ENCODE peak calls at places on chromosome 11, in six cellular contexts. One of them, this sample, is unnamed.
A peak's percentile ranks its signal among the peaks of the same experiment; 100 is the strongest.

GRCh38 chr11:8477151-8477550 is 116.9 kb downstream of the STK33 start:
- DNase-seq in HCT116: no peak
- DNase-seq in RWPE1: no peak
- DNase-seq in heart right ventricle: no peak
- DNase-seq in fibroblast of lung: no peak
- DNase-seq in naive thymus-derived CD4-positive, alpha-beta T cell: no peak
- DNase-seq in this sample: no peak

GRCh38 chr11:122853971-122854446 is 15.7 kb downstream of the CRTAM start:
- DNase-seq in HCT116: peak; percentile 84
- DNase-seq in RWPE1: peak; percentile 77
- DNase-seq in heart right ventricle: no peak
- DNase-seq in fibroblast of lung: peak; percentile 88
- DNase-seq in naive thymus-derived CD4-positive, alpha-beta T cell: peak; percentile 70
- DNase-seq in this sample: peak; percentile 14

GRCh38 chr11:125165111-125165663 is 636 bp downstream of the PKNOX2 start:
- DNase-seq in HCT116: no peak
- DNase-seq in RWPE1: peak; percentile 30
- DNase-seq in heart right ventricle: peak; percentile 42
- DNase-seq in fibroblast of lung: peak; percentile 26
- DNase-seq in naive thymus-derived CD4-positive, alpha-beta T cell: peak; percentile 20
- DNase-seq in this sample: no peak

GRCh38 chr11:47354913-47355282 is 2.4 kb upstream of the MYBPC3 start:
- DNase-seq in HCT116: no peak
- DNase-seq in RWPE1: no peak
- DNase-seq in heart right ventricle: no peak
- DNase-seq in fibroblast of lung: peak; percentile 11
- DNase-seq in naive thymus-derived CD4-positive, alpha-beta T cell: no peak
- DNase-seq in this sample: no peak

GRCh38 chr11:77126861-77127673 is 979 bp upstream of the MYO7A start:
- DNase-seq in HCT116: no peak
- DNase-seq in RWPE1: peak; percentile 50
- DNase-seq in heart right ventricle: peak; percentile 67
- DNase-seq in fibroblast of lung: peak; percentile 47
- DNase-seq in naive thymus-derived CD4-positive, alpha-beta T cell: peak; percentile 75
- DNase-seq in this sample: no peak

GRCh38 chr11:70247710-70248072 is 22.8 kb upstream of the PPFIA1 start:
- DNase-seq in HCT116: no peak
- DNase-seq in RWPE1: no peak
- DNase-seq in heart right ventricle: peak; percentile 61
- DNase-seq in fibroblast of lung: no peak
- DNase-seq in naive thymus-derived CD4-positive, alpha-beta T cell: no peak
- DNase-seq in this sample: no peak

GRCh38 chr11:19367051-19367709 is 126.4 kb upstream of the E2F8 start:
- DNase-seq in HCT116: no peak
- DNase-seq in RWPE1: no peak
- DNase-seq in heart right ventricle: no peak
- DNase-seq in fibroblast of lung: peak; percentile 44
- DNase-seq in naive thymus-derived CD4-positive, alpha-beta T cell: no peak
- DNase-seq in this sample: no peak

GRCh38 chr11:109196016-109196415 is 226.0 kb upstream of the C11orf87 start:
- DNase-seq in HCT116: no peak
- DNase-seq in RWPE1: no peak
- DNase-seq in heart right ventricle: no peak
- DNase-seq in fibroblast of lung: no peak
- DNase-seq in naive thymus-derived CD4-positive, alpha-beta T cell: no peak
- DNase-seq in this sample: no peak

GRCh38 chr11:96242971-96243647 is 99.9 kb downstream of the MAML2 start:
- DNase-seq in HCT116: peak; percentile 92
- DNase-seq in RWPE1: peak; percentile 94
- DNase-seq in heart right ventricle: peak; percentile 90
- DNase-seq in fibroblast of lung: peak; percentile 98
- DNase-seq in naive thymus-derived CD4-positive, alpha-beta T cell: peak; percentile 51
- DNase-seq in this sample: peak; percentile 78

GRCh38 chr11:134581966-134582787 is 170.1 kb upstream of the B3GAT1 start:
- DNase-seq in HCT116: no peak
- DNase-seq in RWPE1: no peak
- DNase-seq in heart right ventricle: no peak
- DNase-seq in fibroblast of lung: no peak
- DNase-seq in naive thymus-derived CD4-positive, alpha-beta T cell: no peak
- DNase-seq in this sample: no peak

GRCh38 chr11:86099727-86100320 is 30.9 kb upstream of the PICALM start:
- DNase-seq in HCT116: no peak
- DNase-seq in RWPE1: peak; percentile 46
- DNase-seq in heart right ventricle: no peak
- DNase-seq in fibroblast of lung: no peak
- DNase-seq in naive thymus-derived CD4-positive, alpha-beta T cell: no peak
- DNase-seq in this sample: peak; percentile 93

GRCh38 chr11:1297011-1297575 is 12.3 kb downstream of the TOLLIP start:
- DNase-seq in HCT116: no peak
- DNase-seq in RWPE1: no peak
- DNase-seq in heart right ventricle: no peak
- DNase-seq in fibroblast of lung: no peak
- DNase-seq in naive thymus-derived CD4-positive, alpha-beta T cell: no peak
- DNase-seq in this sample: no peak

GRCh38 chr11:94400839-94401772 is at the start of gene GPR83:
- DNase-seq in HCT116: no peak
- DNase-seq in RWPE1: no peak
- DNase-seq in heart right ventricle: peak; percentile 21
- DNase-seq in fibroblast of lung: no peak
- DNase-seq in naive thymus-derived CD4-positive, alpha-beta T cell: no peak
- DNase-seq in this sample: no peak

GRCh38 chr11:64306876-64307622 is 1.7 kb downstream of the ESRRA start:
- DNase-seq in HCT116: no peak
- DNase-seq in RWPE1: no peak
- DNase-seq in heart right ventricle: no peak
- DNase-seq in fibroblast of lung: no peak
- DNase-seq in naive thymus-derived CD4-positive, alpha-beta T cell: no peak
- DNase-seq in this sample: no peak

GRCh38 chr11:35962373-35963138 is 18.7 kb downstream of the LDLRAD3 start:
- DNase-seq in HCT116: no peak
- DNase-seq in RWPE1: no peak
- DNase-seq in heart right ventricle: no peak
- DNase-seq in fibroblast of lung: peak; percentile 76
- DNase-seq in naive thymus-derived CD4-positive, alpha-beta T cell: no peak
- DNase-seq in this sample: no peak

GRCh38 chr11:65060913-65061408 is 2.6 kb upstream of the NAALADL1 start:
- DNase-seq in HCT116: no peak
- DNase-seq in RWPE1: no peak
- DNase-seq in heart right ventricle: no peak
- DNase-seq in fibroblast of lung: peak; percentile 27
- DNase-seq in naive thymus-derived CD4-positive, alpha-beta T cell: no peak
- DNase-seq in this sample: no peak

GRCh38 chr11:11407065-11407737 is 54.2 kb upstream of the CSNK2A3 start:
- DNase-seq in HCT116: no peak
- DNase-seq in RWPE1: no peak
- DNase-seq in heart right ventricle: no peak
- DNase-seq in fibroblast of lung: no peak
- DNase-seq in naive thymus-derived CD4-positive, alpha-beta T cell: no peak
- DNase-seq in this sample: no peak

GRCh38 chr11:110857885-110858555 is 145.8 kb upstream of the ARHGAP20 start:
- DNase-seq in HCT116: no peak
- DNase-seq in RWPE1: peak; percentile 4
- DNase-seq in heart right ventricle: no peak
- DNase-seq in fibroblast of lung: peak; percentile 89
- DNase-seq in naive thymus-derived CD4-positive, alpha-beta T cell: no peak
- DNase-seq in this sample: no peak

GRCh38 chr11:1229471-1230120 is 6.7 kb downstream of the MUC5B start:
- DNase-seq in HCT116: no peak
- DNase-seq in RWPE1: no peak
- DNase-seq in heart right ventricle: peak; percentile 8
- DNase-seq in fibroblast of lung: no peak
- DNase-seq in naive thymus-derived CD4-positive, alpha-beta T cell: no peak
- DNase-seq in this sample: no peak

GRCh38 chr11:43989162-43989961 is 46.9 kb downstream of the C11orf96 start:
- DNase-seq in HCT116: no peak
- DNase-seq in RWPE1: no peak
- DNase-seq in heart right ventricle: peak; percentile 79
- DNase-seq in fibroblast of lung: no peak
- DNase-seq in naive thymus-derived CD4-positive, alpha-beta T cell: no peak
- DNase-seq in this sample: no peak

GRCh38 chr11:2586793-2587131 is 113.0 kb downstream of the KCNQ1OT1 start:
- DNase-seq in HCT116: no peak
- DNase-seq in RWPE1: no peak
- DNase-seq in heart right ventricle: peak; percentile 3
- DNase-seq in fibroblast of lung: no peak
- DNase-seq in naive thymus-derived CD4-positive, alpha-beta T cell: no peak
- DNase-seq in this sample: no peak

GRCh38 chr11:63680842-63681207 is 475 bp upstream of the RTN3 start:
- DNase-seq in HCT116: no peak
- DNase-seq in RWPE1: peak; percentile 34
- DNase-seq in heart right ventricle: no peak
- DNase-seq in fibroblast of lung: no peak
- DNase-seq in naive thymus-derived CD4-positive, alpha-beta T cell: no peak
- DNase-seq in this sample: no peak

DNA sequence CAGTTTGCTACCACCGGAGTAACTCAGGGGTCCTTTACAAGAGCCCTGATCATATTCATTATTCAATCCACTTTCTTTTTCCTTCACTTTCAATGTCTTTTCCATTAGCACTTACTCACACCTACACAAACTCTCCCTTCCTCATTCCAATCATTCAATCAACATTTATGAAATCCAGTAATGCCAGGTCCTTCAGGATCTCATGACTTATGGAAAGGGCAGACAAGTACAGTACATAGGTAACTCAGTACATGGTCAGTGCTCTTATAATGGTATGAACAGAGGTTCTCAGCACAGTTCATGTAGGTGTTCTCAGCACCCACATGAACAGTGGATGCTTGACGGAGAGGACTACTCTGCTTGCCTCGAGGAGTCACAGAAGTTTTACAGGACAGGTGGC is 106.6 kb downstream of the USP35 start:
- DNase-seq in HCT116: no peak
- DNase-seq in RWPE1: no peak
- DNase-seq in heart right ventricle: no peak
- DNase-seq in fibroblast of lung: no peak
- DNase-seq in naive thymus-derived CD4-positive, alpha-beta T cell: no peak
- DNase-seq in this sample: no peak
- H3K27ac ChIP-seq in HCT116: no peak overlapping the region
- H3K27ac ChIP-seq in RWPE1: no peak overlapping the region
- H3K27ac ChIP-seq in heart right ventricle: no peak overlapping the region
- H3K27ac ChIP-seq in fibroblast of lung: no peak overlapping the region
- H3K27ac ChIP-seq in naive thymus-derived CD4-positive, alpha-beta T cell: no peak overlapping the region
- H3K27ac ChIP-seq in this sample: peak overlapping the region; percentile 26

GRCh38 chr11:117152066-117152465 is 8.0 kb downstream of the PAFAH1B2 start:
- DNase-seq in HCT116: no peak
- DNase-seq in RWPE1: no peak
- DNase-seq in heart right ventricle: no peak
- DNase-seq in fibroblast of lung: no peak
- DNase-seq in naive thymus-derived CD4-positive, alpha-beta T cell: no peak
- DNase-seq in this sample: no peak
- H3K27ac ChIP-seq in HCT116: no peak overlapping the region
- H3K27ac ChIP-seq in RWPE1: no peak overlapping the region
- H3K27ac ChIP-seq in heart right ventricle: no peak overlapping the region
- H3K27ac ChIP-seq in fibroblast of lung: no peak overlapping the region
- H3K27ac ChIP-seq in naive thymus-derived CD4-positive, alpha-beta T cell: no peak overlapping the region
- H3K27ac ChIP-seq in this sample: no peak overlapping the region

GRCh38 chr11:112316971-112317370 is 56.3 kb upstream of the PLET1 start:
- DNase-seq in HCT116: no peak
- DNase-seq in RWPE1: no peak
- DNase-seq in heart right ventricle: no peak
- DNase-seq in fibroblast of lung: no peak
- DNase-seq in naive thymus-derived CD4-positive, alpha-beta T cell: no peak
- DNase-seq in this sample: no peak

GRCh38 chr11:112318661-112319060 is 58.0 kb upstream of the PLET1 start:
- DNase-seq in HCT116: no peak
- DNase-seq in RWPE1: no peak
- DNase-seq in heart right ventricle: no peak
- DNase-seq in fibroblast of lung: peak; percentile 14
- DNase-seq in naive thymus-derived CD4-positive, alpha-beta T cell: no peak
- DNase-seq in this sample: no peak

GRCh38 chr11:112315861-112316739 is 55.4 kb upstream of the PLET1 start:
- DNase-seq in HCT116: no peak
- DNase-seq in RWPE1: no peak
- DNase-seq in heart right ventricle: no peak
- DNase-seq in fibroblast of lung: no peak
- DNase-seq in naive thymus-derived CD4-positive, alpha-beta T cell: no peak
- DNase-seq in this sample: no peak

GRCh38 chr11:112320668-112321067 is 60.0 kb upstream of the PLET1 start:
- DNase-seq in HCT116: no peak
- DNase-seq in RWPE1: peak; percentile 23
- DNase-seq in heart right ventricle: peak; percentile 65
- DNase-seq in fibroblast of lung: peak; percentile 89
- DNase-seq in naive thymus-derived CD4-positive, alpha-beta T cell: no peak
- DNase-seq in this sample: peak; percentile 60

GRCh38 chr11:112318193-112318592 is 57.5 kb upstream of the PLET1 start:
- DNase-seq in HCT116: peak; percentile 4
- DNase-seq in RWPE1: peak; percentile 83
- DNase-seq in heart right ventricle: no peak
- DNase-seq in fibroblast of lung: peak; percentile 92
- DNase-seq in naive thymus-derived CD4-positive, alpha-beta T cell: no peak
- DNase-seq in this sample: peak; percentile 70
- H3K27ac ChIP-seq in HCT116: no peak overlapping the region
- H3K27ac ChIP-seq in RWPE1: peak overlapping the region; percentile 30
- H3K27ac ChIP-seq in heart right ventricle: peak overlapping the region; percentile 37
- H3K27ac ChIP-seq in fibroblast of lung: peak overlapping the region; percentile 80
- H3K27ac ChIP-seq in naive thymus-derived CD4-positive, alpha-beta T cell: no peak overlapping the region
- H3K27ac ChIP-seq in this sample: peak overlapping the region; percentile 15

GRCh38 chr11:119730789-119731386 is 1.9 kb upstream of the NECTIN1 start:
- DNase-seq in HCT116: no peak
- DNase-seq in RWPE1: no peak
- DNase-seq in heart right ventricle: no peak
- DNase-seq in fibroblast of lung: no peak
- DNase-seq in naive thymus-derived CD4-positive, alpha-beta T cell: no peak
- DNase-seq in this sample: no peak
- H3K27ac ChIP-seq in HCT116: no peak overlapping the region
- H3K27ac ChIP-seq in RWPE1: no peak overlapping the region
- H3K27ac ChIP-seq in heart right ventricle: no peak overlapping the region
- H3K27ac ChIP-seq in fibroblast of lung: no peak overlapping the region
- H3K27ac ChIP-seq in naive thymus-derived CD4-positive, alpha-beta T cell: no peak overlapping the region
- H3K27ac ChIP-seq in this sample: no peak overlapping the region

DNA sequence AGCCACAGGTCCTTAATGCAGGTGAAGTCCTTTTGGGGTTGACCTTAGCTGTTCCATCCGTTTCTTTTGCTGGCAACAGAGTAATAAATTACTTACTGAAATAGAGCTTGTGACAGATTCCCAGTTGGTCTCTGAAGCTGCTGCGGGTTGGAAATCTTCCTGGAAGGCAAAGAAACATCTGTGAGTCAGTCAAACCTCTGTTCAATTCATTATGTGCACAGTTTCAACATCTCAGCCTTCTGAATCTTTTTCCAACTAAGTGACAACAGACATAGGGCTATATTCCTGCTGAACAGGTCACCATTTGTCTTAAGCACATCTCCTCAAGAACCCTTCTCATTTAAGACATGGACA is 88.9 kb upstream of the DDI1 start:
- DNase-seq in HCT116: no peak
- DNase-seq in RWPE1: no peak
- DNase-seq in heart right ventricle: no peak
- DNase-seq in fibroblast of lung: peak; percentile 62
- DNase-seq in naive thymus-derived CD4-positive, alpha-beta T cell: no peak
- DNase-seq in this sample: no peak
- H3K27ac ChIP-seq in HCT116: no peak overlapping the region
- H3K27ac ChIP-seq in RWPE1: no peak overlapping the region
- H3K27ac ChIP-seq in heart right ventricle: peak overlapping the region; percentile 19
- H3K27ac ChIP-seq in fibroblast of lung: no peak overlapping the region
- H3K27ac ChIP-seq in naive thymus-derived CD4-positive, alpha-beta T cell: no peak overlapping the region
- H3K27ac ChIP-seq in this sample: no peak overlapping the region

This sample was measured in epithelial cell of prostate.